ENCODE peak calls at places on chromosomes 13 and 19, in eight cellular contexts. H, M, P, U, X, F, Z and L are unnamed samples.

GRCh38 chr19:1102407-1103106 is 1.2 kb upstream of the GPX4 start:
- DNase-seq in H (no peak), X (peak; percentile 84), M (no peak), Z (no peak), F (peak; percentile 70), U (peak; percentile 64), P (no peak), L (peak; percentile 84)

GRCh38 chr13:23751195-23751594 is 138.0 kb downstream of the MIPEP start:
- DNase-seq in X (no peak), F (no peak), U (no peak), H (no peak), Z (no peak), P (no peak), M (no peak), L (no peak)

GRCh38 chr13:88377852-88378251 is 706.7 kb downstream of the SLITRK5 start:
- DNase-seq in X (no peak), U (no peak), H (no peak), F (no peak), M (no peak), Z (no peak), P (no peak), L (no peak)

GRCh38 chr13:64488731-64489130 is 2741.4 kb downstream of the PCDH9 start:
- DNase-seq in F (no peak), M (no peak), H (no peak), U (no peak), Z (no peak), X (no peak), P (no peak), L (no peak)

GRCh38 chr13:76928456-76928855 is 19.9 kb upstream of the ACOD1 start:
- DNase-seq in F (no peak), U (no peak), H (no peak), M (no peak), Z (no peak), X (no peak), P (no peak), L (no peak)

GRCh38 chr19:10114651-10115391 is 3.3 kb downstream of the P2RY11 start:
- DNase-seq in H (no peak), M (no peak), P (no peak), Z (no peak), F (no peak), X (no peak), U (no peak), L (no peak)

GRCh38 chr19:48588670-48589399 is 17.7 kb upstream of the SPACA4 start:
- DNase-seq in Z (peak; percentile 88), H (peak; percentile 90), M (peak; percentile 90), X (peak; percentile 90), U (peak; percentile 95), F (peak; percentile 65), P (peak; percentile 70), L (peak; percentile 93)

GRCh38 chr19:48991823-48992570 is 1.1 kb downstream of the GYS1 start:
- DNase-seq in P (no peak), F (no peak), H (peak; percentile 56), U (peak; percentile 70), M (peak; percentile 75), Z (no peak), X (no peak), L (peak; percentile 54)

GRCh38 chr19:45657520-45658163 is 10.4 kb upstream of the GIPR start:
- DNase-seq in F (no peak), H (no peak), U (no peak), P (no peak), M (no peak), X (no peak), Z (no peak), L (no peak)

GRCh38 chr19:27974082-27974513 is 1238.9 kb downstream of the UQCRFS1 start:
- DNase-seq in P (peak; percentile 7), X (no peak), H (peak; percentile 74), F (no peak), M (peak; percentile 10), Z (peak; percentile 63), U (peak; percentile 9), L (no peak)

GRCh38 chr19:46976845-46977320 is 42.8 kb upstream of the NPAS1 start:
- DNase-seq in F (no peak), H (no peak), Z (no peak), X (no peak), M (no peak), U (no peak), P (no peak), L (peak; percentile 65)

GRCh38 chr13:39484506-39485313 is 118.3 kb downstream of the LHFPL6 start:
- DNase-seq in M (no peak), H (no peak), X (no peak), Z (no peak), F (no peak), U (no peak), P (no peak), L (no peak)

GRCh38 chr13:80131204-80131603 is 209.7 kb downstream of the SPRY2 start:
- DNase-seq in H (peak; percentile 90), P (peak; percentile 39), X (no peak), F (no peak), Z (no peak), U (peak; percentile 81), M (peak; percentile 49), L (peak; percentile 87)

GRCh38 chr19:993361-993830 is 6.8 kb upstream of the GRIN3B start:
- DNase-seq in F (no peak), Z (no peak), H (no peak), M (no peak), P (no peak), U (no peak), X (no peak), L (no peak)

GRCh38 chr13:34432234-34432633 is 509.8 kb upstream of the NBEA start:
- DNase-seq in H (no peak), X (no peak), F (no peak), Z (no peak), P (no peak), U (no peak), M (no peak), L (no peak)

GRCh38 chr19:1418494-1418775 is 11.0 kb downstream of the DAZAP1 start:
- DNase-seq in Z (no peak), M (no peak), X (no peak), H (no peak), P (no peak), F (no peak), U (no peak), L (no peak)

GRCh38 chr19:3586124-3586626 is 897 bp downstream of the GIPC3 start:
- DNase-seq in U (no peak), Z (peak; percentile 53), H (no peak), F (no peak), X (no peak), P (no peak), M (no peak), L (no peak)